ENCODE peak calls at places on chromosomes 7 and 10, in four cellular contexts. P, Q, F and T are unnamed samples.

GRCh38 chr10:34523017-34523767 is 291.9 kb downstream of the PARD3 start:
- DNase-seq in F (no peak), Q (no peak), P (no peak), T (no peak)

GRCh38 chr10:67697646-67698245 is 1.8 kb upstream of the CTNNA3 start:
- DNase-seq in P (no peak), Q (no peak), F (peak), T (no peak)

GRCh38 chr7:95794917-95795515 is 22.7 kb downstream of the DYNC1I1 start:
- DNase-seq in P (no peak), F (no peak), Q (no peak), T (no peak)

GRCh38 chr7:26013551-26014083 is 138.4 kb upstream of the NFE2L3 start:
- DNase-seq in P (no peak), Q (no peak), F (no peak), T (no peak)

GRCh38 chr7:44914992-44915607 is 29.8 kb upstream of the PURB start:
- DNase-seq in P (no peak), Q (no peak), F (no peak), T (no peak)

GRCh38 chr10:69558559-69558958 is 14.7 kb downstream of the NEUROG3 start:
- DNase-seq in Q (no peak), F (no peak), P (no peak), T (no peak)

GRCh38 chr10:19638173-19638872 is 177.9 kb upstream of the PLXDC2 start:
- DNase-seq in F (no peak), P (no peak), Q (no peak), T (no peak)

GRCh38 chr7:1227071-1227804 is 5.4 kb upstream of the UNCX start:
- DNase-seq in F (no peak), Q (no peak), P (no peak), T (no peak)

GRCh38 chr7:95907337-95907736 is 135.0 kb downstream of the DYNC1I1 start:
- DNase-seq in P (no peak), F (no peak), Q (no peak), T (no peak)

GRCh38 chr10:102455893-102456471 is 4.6 kb upstream of the C10orf95 start:
- DNase-seq in F (no peak), Q (no peak), P (peak), T (no peak)

GRCh38 chr10:110355922-110356627 is 51.4 kb upstream of the SMNDC1 start:
- DNase-seq in P (no peak), Q (no peak), F (no peak), T (no peak)

GRCh38 chr10:122143238-122143841 is 127.8 kb upstream of the BTBD16 start:
- DNase-seq in Q (no peak), P (no peak), F (no peak), T (no peak)

GRCh38 chr10:29177266-29177832 is 111.5 kb upstream of the LYZL1 start:
- DNase-seq in P (no peak), Q (no peak), F (no peak), T (no peak)

GRCh38 chr10:63530409-63530808 is 9.2 kb downstream of the REEP3 start:
- DNase-seq in Q (no peak), P (no peak), F (no peak), T (no peak)

GRCh38 chr7:65960351-65961074 is 21.5 kb downstream of the GUSB start:
- DNase-seq in Q (no peak), F (no peak), P (no peak), T (peak)

GRCh38 chr7:102284399-102284798 is 2.3 kb upstream of the SH2B2 start:
- DNase-seq in F (no peak), Q (no peak), P (no peak), T (no peak)

GRCh38 chr10:45265995-45266394 is 49.4 kb downstream of the OR13A1 start:
- DNase-seq in F (no peak), P (no peak), Q (no peak), T (no peak)
- TF ChIP-seq CTCF in F (no peak), P (no peak), Q (no peak), T (no peak)

GRCh38 chr10:27746364-27747095 is 911 bp upstream of the MKX start:
- DNase-seq in Q (no peak), P (no peak), F (no peak), T (no peak)

GRCh38 chr10:27748586-27748985 is 3.0 kb upstream of the MKX start:
- DNase-seq in F (no peak), P (no peak), Q (no peak), T (no peak)

GRCh38 chr10:27745719-27746363 is at the start of gene MKX:
- DNase-seq in Q (no peak), P (peak), F (peak), T (peak)

GRCh38 chr10:27745380-27745718 is 270 bp downstream of the MKX start:
- DNase-seq in F (peak), Q (no peak), P (no peak), T (no peak)

GRCh38 chr10:27747096-27747451 is 1.5 kb upstream of the MKX start:
- DNase-seq in Q (no peak), P (no peak), F (peak), T (no peak)
- TF ChIP-seq CTCF in Q (no peak), P (no peak), F (no peak), T (peak)

GRCh38 chr7:154986200-154986599 is 16.7 kb downstream of the PAXIP1 start:
- DNase-seq in P (no peak), F (no peak), Q (no peak), T (no peak)

GRCh38 chr7:154987571-154987970 is 15.4 kb downstream of the PAXIP1 start:
- DNase-seq in P (no peak), F (no peak), Q (no peak), T (no peak)

GRCh38 chr7:154985230-154985629 is 17.7 kb downstream of the PAXIP1 start:
- DNase-seq in P (no peak), Q (no peak), F (no peak), T (no peak)

DNA sequence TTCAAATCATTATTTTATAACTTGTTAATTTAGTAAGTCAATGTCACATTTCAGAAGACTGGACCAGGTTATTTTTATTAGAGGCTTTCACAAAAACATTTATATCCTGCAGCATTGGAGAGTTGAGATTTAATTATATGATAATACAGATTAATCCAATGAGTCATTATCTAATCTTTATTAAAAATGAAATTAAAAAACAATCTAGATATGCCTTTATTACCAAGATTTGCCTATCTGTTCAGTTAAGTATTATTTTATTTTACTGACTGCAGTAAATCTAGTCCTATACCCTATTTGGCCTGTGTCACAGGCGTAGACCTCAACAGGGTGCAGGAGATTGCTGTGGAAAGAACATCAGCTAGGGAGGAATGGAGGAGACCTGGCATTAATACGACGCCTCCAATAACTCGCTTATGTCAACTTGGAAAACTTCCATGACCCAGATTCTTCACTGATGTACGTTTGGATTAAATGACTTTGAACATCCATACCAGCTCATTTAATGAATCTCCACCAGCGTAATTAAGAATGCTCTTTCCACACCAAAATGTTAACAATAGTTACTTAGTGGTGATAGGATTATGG is 18.2 kb downstream of the PAXIP1 start:
- DNase-seq in P (no peak), Q (no peak), F (no peak), T (no peak)
- TF ChIP-seq CTCF in P (no peak), Q (no peak), F (no peak), T (no peak)

GRCh38 chr7:147413243-147413642 is 1177.3 kb upstream of the C7orf33 start:
- DNase-seq in Q (no peak), F (no peak), P (no peak), T (no peak)
- TF ChIP-seq CTCF in Q (no peak), F (no peak), P (no peak), T (no peak)